ENCODE peak calls at places on chromosomes 5 and 9, in four cellular contexts. U, D, M and Z are unnamed samples.
A peak's percentile ranks its signal among the peaks of the same experiment; 100 is the strongest.

GRCh38 chr9:137836831-137837241 is 40.7 kb upstream of the CACNA1B start:
- DNase-seq in M (no peak), U (no peak), D (no peak), Z (no peak)

GRCh38 chr5:170357853-170358497 is 31.2 kb downstream of the KCNMB1 start:
- DNase-seq in M (no peak), U (peak; percentile 38), D (no peak), Z (no peak)

GRCh38 chr5:128216285-128216684 is 132.7 kb downstream of the SLC12A2 start:
- DNase-seq in M (no peak), D (no peak), U (no peak), Z (no peak)

GRCh38 chr9:121085661-121086060 is 10.9 kb downstream of the CNTRL start:
- DNase-seq in M (no peak), U (no peak), D (no peak), Z (no peak)

GRCh38 chr9:133771486-133772482 is 33.6 kb upstream of the SARDH start:
- DNase-seq in M (no peak), D (peak; percentile 20), U (peak; percentile 9), Z (no peak)

GRCh38 chr5:34998058-34998789 is 49.5 kb downstream of the AGXT2 start:
- DNase-seq in D (no peak), U (no peak), M (peak; percentile 79), Z (no peak)

GRCh38 chr5:139178948-139179347 is 19.2 kb downstream of the SIL1 start:
- DNase-seq in U (no peak), M (no peak), D (no peak), Z (peak; percentile 55)

GRCh38 chr5:119288364-119289047 is 67.3 kb upstream of the TNFAIP8 start:
- DNase-seq in U (no peak), M (no peak), D (no peak), Z (no peak)

GRCh38 chr5:78649220-78649700 is 688 bp upstream of the LHFPL2 start:
- DNase-seq in M (no peak), D (no peak), U (peak; percentile 50), Z (peak; percentile 21)

GRCh38 chr9:126126012-126126411 is 200.6 kb upstream of the MVB12B start:
- DNase-seq in D (no peak), M (no peak), U (no peak), Z (no peak)

GRCh38 chr5:169831331-169831730 is 149.0 kb downstream of the INSYN2B start:
- DNase-seq in D (no peak), M (peak; percentile 21), U (no peak), Z (no peak)

GRCh38 chr9:135410831-135411473 is 68.6 kb upstream of the PPP1R26 start:
- DNase-seq in M (no peak), D (peak; percentile 56), U (no peak), Z (no peak)

GRCh38 chr9:31137850-31138160 is 1246.6 kb upstream of the ACO1 start:
- DNase-seq in M (no peak), U (no peak), D (no peak), Z (no peak)

GRCh38 chr9:31136524-31136923 is 1247.9 kb upstream of the ACO1 start:
- DNase-seq in U (no peak), D (no peak), M (no peak), Z (no peak)

GRCh38 chr9:31142456-31142855 is 1242.0 kb upstream of the ACO1 start:
- DNase-seq in M (no peak), D (no peak), U (no peak), Z (no peak)

GRCh38 chr9:31137151-31137849 is 1247.1 kb upstream of the ACO1 start:
- DNase-seq in U (no peak), D (no peak), M (no peak), Z (peak; percentile 46)

GRCh38 chr9:31140316-31140715 is 1244.1 kb upstream of the ACO1 start:
- DNase-seq in D (no peak), U (no peak), M (no peak), Z (no peak)
- TF ChIP-seq CTCF in D (peak; percentile 68), U (peak; percentile 16), M (no peak), Z (no peak)

GRCh38 chr9:36867672-36868471 is 166.2 kb downstream of the PAX5 start:
- DNase-seq in D (no peak), M (no peak), U (peak; percentile 89), Z (no peak)

GRCh38 chr9:36866840-36867239 is 167.2 kb downstream of the PAX5 start:
- DNase-seq in D (no peak), U (no peak), M (no peak), Z (no peak)

GRCh38 chr9:36865731-36866635 is 168.1 kb downstream of the PAX5 start:
- DNase-seq in U (no peak), M (no peak), D (no peak), Z (no peak)

GRCh38 chr9:36868591-36869282 is 165.3 kb downstream of the PAX5 start:
- DNase-seq in D (no peak), U (no peak), M (no peak), Z (no peak)

DNA sequence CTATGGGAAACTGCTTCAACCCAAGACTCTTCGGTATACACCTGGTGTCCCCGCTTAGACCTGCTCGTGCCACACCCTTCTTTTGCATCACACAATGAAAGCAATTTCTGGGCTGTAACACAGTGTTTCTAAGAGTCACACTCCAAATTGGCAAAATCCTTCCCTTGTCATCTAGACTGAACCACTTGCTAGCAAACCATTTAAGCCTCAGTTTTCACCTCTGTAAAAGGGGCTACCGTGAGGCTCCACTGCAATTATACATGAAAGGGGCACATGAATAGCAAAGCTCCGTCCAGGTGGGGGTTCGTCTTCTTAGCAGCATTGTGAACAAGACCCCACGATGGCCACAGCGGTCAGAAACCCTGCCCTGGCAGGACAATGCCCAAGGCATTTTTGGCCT is 166.8 kb downstream of the PAX5 start:
- DNase-seq in U (no peak), M (no peak), D (no peak), Z (no peak)
- TF ChIP-seq CTCF in U (no peak), M (no peak), D (no peak), Z (no peak)

DNA sequence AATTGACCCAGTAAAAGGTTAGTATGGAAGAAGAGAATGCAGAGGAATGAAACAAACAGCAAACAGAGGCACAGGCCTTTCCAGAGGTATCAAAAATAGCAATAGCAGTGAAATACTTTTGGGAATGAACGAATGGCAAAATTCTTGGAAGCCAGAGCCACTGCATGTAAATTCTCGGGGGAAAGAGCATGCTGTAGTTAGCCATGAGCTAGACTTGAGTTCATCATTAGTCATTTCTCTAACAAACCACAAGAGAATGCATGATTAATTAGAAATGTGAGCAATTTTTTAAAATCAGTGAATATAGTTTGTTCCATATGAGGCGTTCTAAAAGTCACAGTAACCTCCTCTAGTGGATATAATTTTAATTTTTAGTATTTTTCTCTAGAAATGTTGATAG is 170.3 kb upstream of the PRR16 start:
- DNase-seq in D (no peak), U (no peak), M (peak; percentile 20), Z (no peak)
- TF ChIP-seq CTCF in D (no peak), U (no peak), M (no peak), Z (no peak)

GRCh38 chr5:65078331-65078730 is 309.6 kb downstream of the CWC27 start:
- DNase-seq in U (no peak), D (no peak), M (no peak), Z (no peak)

GRCh38 chr5:65075623-65076250 is 307.0 kb downstream of the CWC27 start:
- DNase-seq in D (no peak), M (no peak), U (no peak), Z (no peak)

GRCh38 chr5:65077653-65078052 is 308.9 kb downstream of the CWC27 start:
- DNase-seq in M (no peak), U (no peak), D (no peak), Z (no peak)

GRCh38 chr5:65072836-65073620 is 304.3 kb downstream of the CWC27 start:
- DNase-seq in D (no peak), U (no peak), M (no peak), Z (no peak)

DNA sequence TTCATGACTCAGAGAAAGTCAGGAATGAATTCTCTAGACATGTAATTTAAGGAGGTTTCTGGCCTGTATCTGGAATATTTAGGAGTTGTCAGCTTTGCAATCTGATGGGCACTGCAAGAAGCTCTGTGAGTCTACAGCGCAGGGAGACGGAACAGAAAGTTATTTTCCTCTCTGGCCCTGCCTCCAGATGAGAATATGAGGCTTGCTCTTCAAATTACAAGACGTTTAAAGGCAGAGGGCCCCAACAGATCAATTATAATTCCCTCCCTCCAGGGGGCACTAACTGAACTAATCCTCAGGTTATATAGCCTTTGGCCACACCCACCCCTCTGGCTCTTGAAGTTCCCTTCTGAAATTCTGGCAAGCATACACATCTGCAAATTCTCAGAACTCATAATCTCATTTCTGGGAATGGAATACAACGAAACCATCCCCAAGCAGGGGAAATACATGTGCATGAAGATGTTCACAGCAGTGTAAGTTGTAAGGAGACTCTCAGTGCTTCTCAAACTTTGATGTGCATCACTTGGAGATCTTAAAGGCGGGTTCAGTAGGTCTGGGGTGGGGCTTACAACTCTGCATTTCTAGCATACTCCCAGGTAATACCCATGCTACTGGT is 307.6 kb downstream of the CWC27 start:
- DNase-seq in D (peak; percentile 64), U (peak; percentile 38), M (peak; percentile 50), Z (peak; percentile 52)
- TF ChIP-seq CTCF in D (peak; percentile 41), U (no peak), M (peak; percentile 32), Z (peak; percentile 26)

GRCh38 chr5:21244982-21245381 is 1257.0 kb upstream of the CDH18 start:
- DNase-seq in M (no peak), U (no peak), D (peak; percentile 28), Z (no peak)
- TF ChIP-seq CTCF in M (no peak), U (no peak), D (no peak), Z (no peak)

DNA sequence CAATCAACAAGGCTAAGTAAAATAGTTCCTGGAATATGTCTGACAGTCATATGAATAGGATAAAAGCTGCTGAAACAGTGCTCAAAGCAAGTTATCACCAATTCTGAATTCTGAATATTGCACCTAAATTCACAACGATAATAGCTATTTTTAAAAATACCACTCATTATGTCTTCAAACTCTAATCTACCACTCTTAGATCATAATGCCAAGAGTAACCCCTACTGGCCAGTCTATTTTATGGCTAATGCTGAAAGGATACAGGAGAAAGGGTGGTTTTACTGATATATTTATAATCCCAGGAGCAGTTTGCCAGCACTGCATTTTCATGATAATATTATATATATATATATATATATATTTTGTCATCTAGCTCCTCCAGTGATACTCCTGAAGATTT is 232.8 kb downstream of the PDE4D start:
- DNase-seq in M (no peak), D (no peak), U (no peak), Z (peak; percentile 11)
- TF ChIP-seq CTCF in M (peak; percentile 18), D (peak; percentile 56), U (peak; percentile 13), Z (peak; percentile 17)

GRCh38 chr9:34578241-34579096 is 11.1 kb downstream of the CNTFR start:
- DNase-seq in D (peak; percentile 67), U (no peak), M (no peak), Z (no peak)
- TF ChIP-seq CTCF in D (peak; percentile 19), U (no peak), M (no peak), Z (no peak)